ENCODE peak calls at places on chromosome 22, in seven cellular contexts. One of them, this sample, is unnamed.

GRCh38 chr22:46661221-46661851 is 41.1 kb downstream of the GRAMD4 start:
- DNase-seq in tibial nerve: no peak
- DNase-seq in pancreas: peak
- DNase-seq in fibroblast of mammary gland: peak
- DNase-seq in endothelial cell: no peak
- DNase-seq in cardiac fibroblast: peak
- DNase-seq in natural killer cell: no peak
- DNase-seq in this sample: no peak

GRCh38 chr22:50604623-50605348 is 4.2 kb downstream of the MAPK8IP2 start:
- DNase-seq in tibial nerve: no peak
- DNase-seq in pancreas: no peak
- DNase-seq in cardiac fibroblast: no peak
- DNase-seq in natural killer cell: no peak
- DNase-seq in endothelial cell: no peak
- DNase-seq in fibroblast of mammary gland: no peak
- DNase-seq in this sample: no peak

GRCh38 chr22:22855617-22856308 is 31.9 kb upstream of the IGLL5 start:
- DNase-seq in pancreas: no peak
- DNase-seq in tibial nerve: no peak
- DNase-seq in natural killer cell: peak
- DNase-seq in fibroblast of mammary gland: peak
- DNase-seq in endothelial cell: peak
- DNase-seq in cardiac fibroblast: peak
- DNase-seq in this sample: no peak

GRCh38 chr22:24083361-24083760 is 72.3 kb downstream of the CABIN1 start:
- DNase-seq in endothelial cell: no peak
- DNase-seq in tibial nerve: no peak
- DNase-seq in natural killer cell: no peak
- DNase-seq in pancreas: no peak
- DNase-seq in cardiac fibroblast: no peak
- DNase-seq in fibroblast of mammary gland: no peak
- DNase-seq in this sample: no peak

GRCh38 chr22:45475063-45475747 is 27.5 kb upstream of the FBLN1 start:
- DNase-seq in natural killer cell: no peak
- DNase-seq in pancreas: no peak
- DNase-seq in cardiac fibroblast: no peak
- DNase-seq in endothelial cell: no peak
- DNase-seq in tibial nerve: no peak
- DNase-seq in fibroblast of mammary gland: peak
- DNase-seq in this sample: no peak

GRCh38 chr22:45227645-45228400 is 12.9 kb downstream of the KIAA0930 start:
- DNase-seq in natural killer cell: no peak
- DNase-seq in tibial nerve: no peak
- DNase-seq in pancreas: no peak
- DNase-seq in fibroblast of mammary gland: no peak
- DNase-seq in endothelial cell: no peak
- DNase-seq in cardiac fibroblast: no peak
- DNase-seq in this sample: peak

GRCh38 chr22:50475652-50476002 is 792 bp upstream of the SBF1 start:
- DNase-seq in fibroblast of mammary gland: no peak
- DNase-seq in natural killer cell: no peak
- DNase-seq in tibial nerve: no peak
- DNase-seq in cardiac fibroblast: no peak
- DNase-seq in pancreas: no peak
- DNase-seq in endothelial cell: no peak
- DNase-seq in this sample: no peak

GRCh38 chr22:24803064-24803542 is 2.9 kb upstream of the SGSM1 start:
- DNase-seq in endothelial cell: peak
- DNase-seq in natural killer cell: peak
- DNase-seq in cardiac fibroblast: peak
- DNase-seq in fibroblast of mammary gland: peak
- DNase-seq in tibial nerve: peak
- DNase-seq in pancreas: peak
- DNase-seq in this sample: no peak

GRCh38 chr22:26330971-26331625 is 98.0 kb upstream of the ASPHD2 start:
- DNase-seq in pancreas: no peak
- DNase-seq in fibroblast of mammary gland: peak
- DNase-seq in natural killer cell: no peak
- DNase-seq in tibial nerve: no peak
- DNase-seq in cardiac fibroblast: peak
- DNase-seq in endothelial cell: peak
- DNase-seq in this sample: no peak

GRCh38 chr22:38948181-38948940 is 9.0 kb upstream of the APOBEC3A start:
- DNase-seq in cardiac fibroblast: no peak
- DNase-seq in pancreas: no peak
- DNase-seq in natural killer cell: peak
- DNase-seq in fibroblast of mammary gland: no peak
- DNase-seq in endothelial cell: no peak
- DNase-seq in tibial nerve: no peak
- DNase-seq in this sample: peak

GRCh38 chr22:22697377-22698120 is 53.1 kb downstream of the GGTLC2 start:
- DNase-seq in tibial nerve: no peak
- DNase-seq in fibroblast of mammary gland: no peak
- DNase-seq in natural killer cell: no peak
- DNase-seq in cardiac fibroblast: no peak
- DNase-seq in pancreas: no peak
- DNase-seq in endothelial cell: no peak
- DNase-seq in this sample: no peak

GRCh38 chr22:48513929-48514328 is 1313.7 kb downstream of the BRD1 start:
- DNase-seq in tibial nerve: no peak
- DNase-seq in endothelial cell: no peak
- DNase-seq in cardiac fibroblast: no peak
- DNase-seq in natural killer cell: no peak
- DNase-seq in pancreas: no peak
- DNase-seq in fibroblast of mammary gland: no peak
- DNase-seq in this sample: no peak

GRCh38 chr22:36405671-36406070 is 17.9 kb upstream of the MYH9 start:
- DNase-seq in tibial nerve: no peak
- DNase-seq in endothelial cell: no peak
- DNase-seq in pancreas: no peak
- DNase-seq in natural killer cell: peak
- DNase-seq in cardiac fibroblast: peak
- DNase-seq in fibroblast of mammary gland: no peak
- DNase-seq in this sample: peak

GRCh38 chr22:49297286-49297870 is 530.3 kb downstream of the BRD1 start:
- DNase-seq in pancreas: no peak
- DNase-seq in endothelial cell: no peak
- DNase-seq in cardiac fibroblast: no peak
- DNase-seq in fibroblast of mammary gland: no peak
- DNase-seq in natural killer cell: no peak
- DNase-seq in tibial nerve: peak
- DNase-seq in this sample: no peak

GRCh38 chr22:48666620-48667019 is 1161.1 kb downstream of the BRD1 start:
- DNase-seq in tibial nerve: no peak
- DNase-seq in pancreas: peak
- DNase-seq in natural killer cell: no peak
- DNase-seq in endothelial cell: no peak
- DNase-seq in fibroblast of mammary gland: no peak
- DNase-seq in cardiac fibroblast: no peak
- DNase-seq in this sample: no peak

GRCh38 chr22:33361581-33361980 is 303.4 kb upstream of the SYN3 start:
- DNase-seq in pancreas: no peak
- DNase-seq in endothelial cell: no peak
- DNase-seq in fibroblast of mammary gland: peak
- DNase-seq in natural killer cell: no peak
- DNase-seq in cardiac fibroblast: peak
- DNase-seq in tibial nerve: no peak
- DNase-seq in this sample: no peak

GRCh38 chr22:22681221-22681739 is 36.9 kb downstream of the GGTLC2 start:
- DNase-seq in tibial nerve: no peak
- DNase-seq in natural killer cell: no peak
- DNase-seq in pancreas: no peak
- DNase-seq in cardiac fibroblast: no peak
- DNase-seq in fibroblast of mammary gland: peak
- DNase-seq in endothelial cell: no peak
- DNase-seq in this sample: no peak

GRCh38 chr22:37784829-37785495 is 22.8 kb upstream of the GCAT start:
- DNase-seq in natural killer cell: no peak
- DNase-seq in pancreas: no peak
- DNase-seq in endothelial cell: no peak
- DNase-seq in cardiac fibroblast: no peak
- DNase-seq in tibial nerve: no peak
- DNase-seq in fibroblast of mammary gland: no peak
- DNase-seq in this sample: no peak

GRCh38 chr22:37782340-37783168 is 25.2 kb upstream of the GCAT start:
- DNase-seq in pancreas: no peak
- DNase-seq in tibial nerve: no peak
- DNase-seq in natural killer cell: no peak
- DNase-seq in cardiac fibroblast: peak
- DNase-seq in fibroblast of mammary gland: peak
- DNase-seq in endothelial cell: no peak
- DNase-seq in this sample: no peak

GRCh38 chr22:37778370-37779009 is 29.2 kb upstream of the GCAT start:
- DNase-seq in pancreas: no peak
- DNase-seq in tibial nerve: no peak
- DNase-seq in natural killer cell: no peak
- DNase-seq in endothelial cell: no peak
- DNase-seq in fibroblast of mammary gland: peak
- DNase-seq in cardiac fibroblast: peak
- DNase-seq in this sample: no peak

GRCh38 chr22:37777122-37777687 is 30.5 kb upstream of the GCAT start:
- DNase-seq in tibial nerve: peak
- DNase-seq in endothelial cell: no peak
- DNase-seq in natural killer cell: no peak
- DNase-seq in cardiac fibroblast: peak
- DNase-seq in fibroblast of mammary gland: peak
- DNase-seq in pancreas: peak
- DNase-seq in this sample: no peak

DNA sequence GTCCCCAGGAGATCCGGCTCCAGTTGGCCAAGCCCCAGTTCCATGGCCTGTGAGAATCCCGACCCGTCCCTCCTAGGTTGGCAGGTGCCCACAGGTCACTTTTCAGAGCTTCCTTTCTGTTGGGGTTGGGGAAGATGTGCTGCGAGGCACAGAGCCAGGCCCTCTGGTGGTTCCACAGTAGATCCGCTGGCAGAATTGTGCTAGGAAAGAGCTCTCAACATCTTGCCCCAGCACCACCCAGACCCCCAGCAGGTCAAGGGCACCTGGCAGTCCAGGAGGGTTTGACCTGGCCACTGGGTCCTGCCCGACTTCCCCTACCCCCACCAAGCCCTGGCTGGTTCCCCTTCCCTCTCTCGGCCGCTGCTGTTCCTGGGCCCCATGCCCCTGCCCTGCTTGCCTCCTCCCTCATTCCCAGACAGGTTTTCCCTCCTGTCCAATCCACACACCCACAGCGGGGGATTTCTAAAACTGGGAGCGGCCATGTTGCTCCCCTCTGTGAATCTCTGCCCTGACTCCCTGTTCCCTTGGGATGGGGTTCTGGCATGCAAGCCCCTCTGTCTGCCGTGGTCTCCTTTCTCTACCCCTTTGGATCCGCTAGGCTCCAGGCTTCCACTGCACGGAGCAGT is 26.2 kb upstream of the GCAT start:
- DNase-seq in natural killer cell: no peak
- DNase-seq in pancreas: no peak
- DNase-seq in endothelial cell: no peak
- DNase-seq in fibroblast of mammary gland: peak
- DNase-seq in tibial nerve: no peak
- DNase-seq in cardiac fibroblast: no peak
- DNase-seq in this sample: no peak
- TF ChIP-seq CTCF in natural killer cell: no peak
- TF ChIP-seq CTCF in pancreas: no peak
- TF ChIP-seq CTCF in endothelial cell: no peak
- TF ChIP-seq CTCF in fibroblast of mammary gland: peak
- TF ChIP-seq CTCF in tibial nerve: no peak
- TF ChIP-seq CTCF in cardiac fibroblast: peak
- TF ChIP-seq CTCF in this sample: no peak

DNA sequence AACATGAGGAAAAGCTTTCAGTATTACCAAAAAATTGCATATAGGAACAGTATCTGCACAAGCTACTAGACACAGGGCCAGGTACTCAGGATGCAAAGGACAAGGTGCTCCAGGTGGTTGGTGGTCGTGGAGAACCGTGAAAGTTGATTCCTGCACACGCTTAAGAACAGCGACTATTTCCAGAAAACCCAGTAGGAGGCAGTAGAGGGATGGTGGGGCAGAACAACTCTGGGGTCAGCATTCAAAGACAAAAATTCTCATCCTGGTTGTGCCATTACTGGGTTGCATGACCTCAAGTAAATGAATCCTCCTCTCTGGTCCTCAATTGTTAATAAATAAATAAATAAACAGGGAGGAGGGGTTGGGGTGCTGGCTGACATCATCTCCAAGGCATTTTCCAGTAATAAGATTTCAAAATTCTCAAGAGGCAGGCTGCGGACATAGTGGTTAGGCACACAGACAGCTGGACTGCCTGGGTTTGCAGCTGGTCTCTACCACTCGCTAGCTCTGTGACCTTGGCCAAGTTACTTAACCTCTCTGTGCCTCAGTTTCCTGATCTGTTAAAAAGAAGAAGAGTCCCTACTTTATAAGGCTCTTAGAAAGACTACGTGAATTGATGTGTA is 89.6 kb downstream of the ISX start:
- DNase-seq in endothelial cell: no peak
- DNase-seq in cardiac fibroblast: peak
- DNase-seq in tibial nerve: no peak
- DNase-seq in fibroblast of mammary gland: peak
- DNase-seq in pancreas: no peak
- DNase-seq in natural killer cell: no peak
- DNase-seq in this sample: no peak
- TF ChIP-seq CTCF in endothelial cell: peak
- TF ChIP-seq CTCF in cardiac fibroblast: no peak
- TF ChIP-seq CTCF in tibial nerve: no peak
- TF ChIP-seq CTCF in fibroblast of mammary gland: peak
- TF ChIP-seq CTCF in pancreas: no peak
- TF ChIP-seq CTCF in natural killer cell: peak
- TF ChIP-seq CTCF in this sample: peak

DNA sequence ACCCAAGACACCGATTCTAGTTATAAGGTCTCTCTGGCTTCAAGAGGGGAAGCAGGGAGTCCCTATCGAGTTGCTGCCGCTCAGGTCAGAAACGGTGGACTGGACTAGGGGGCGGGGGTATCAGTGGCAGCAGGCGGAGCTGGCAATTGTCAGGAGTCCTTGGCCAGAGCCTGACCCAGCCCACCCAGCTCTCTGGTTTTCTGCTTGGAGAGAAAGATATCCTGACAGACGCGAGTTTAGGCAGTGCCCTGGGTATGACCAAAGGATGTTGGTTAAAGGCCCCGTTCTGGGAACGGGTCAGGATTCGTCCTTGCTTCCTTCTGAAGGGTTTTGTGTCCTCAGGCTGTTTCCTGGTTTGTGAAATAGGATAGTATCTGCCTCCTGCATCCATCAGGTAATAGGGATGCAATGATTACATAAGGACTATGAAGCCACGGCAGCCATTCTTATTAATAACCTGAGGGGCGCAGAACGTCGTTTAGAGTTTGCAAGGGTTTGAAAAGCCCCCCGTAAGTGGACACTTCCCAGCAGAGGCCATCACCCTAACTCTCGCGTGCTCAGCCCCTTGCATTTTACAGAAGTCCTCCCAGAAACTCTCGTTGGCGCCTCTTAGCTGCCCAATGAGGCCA is 700 bp upstream of the DEPDC5 start:
- DNase-seq in endothelial cell: peak
- DNase-seq in natural killer cell: peak
- DNase-seq in cardiac fibroblast: no peak
- DNase-seq in fibroblast of mammary gland: no peak
- DNase-seq in pancreas: peak
- DNase-seq in tibial nerve: no peak
- DNase-seq in this sample: no peak
- TF ChIP-seq CTCF in endothelial cell: no peak
- TF ChIP-seq CTCF in natural killer cell: no peak
- TF ChIP-seq CTCF in cardiac fibroblast: no peak
- TF ChIP-seq CTCF in fibroblast of mammary gland: no peak
- TF ChIP-seq CTCF in pancreas: no peak
- TF ChIP-seq CTCF in tibial nerve: no peak
- TF ChIP-seq CTCF in this sample: no peak

GRCh38 chr22:19645391-19645790 is 68.9 kb upstream of the SEPTIN5 start:
- DNase-seq in cardiac fibroblast: no peak
- DNase-seq in tibial nerve: no peak
- DNase-seq in endothelial cell: no peak
- DNase-seq in pancreas: no peak
- DNase-seq in natural killer cell: no peak
- DNase-seq in fibroblast of mammary gland: no peak
- DNase-seq in this sample: no peak
- TF ChIP-seq CTCF in cardiac fibroblast: peak
- TF ChIP-seq CTCF in tibial nerve: no peak
- TF ChIP-seq CTCF in endothelial cell: no peak
- TF ChIP-seq CTCF in pancreas: no peak
- TF ChIP-seq CTCF in natural killer cell: no peak
- TF ChIP-seq CTCF in fibroblast of mammary gland: no peak
- TF ChIP-seq CTCF in this sample: no peak